ENCODE peak calls at places on chromosome 16, in eight cellular contexts. One of them, this sample, is unnamed.
A peak's percentile ranks its signal among the peaks of the same experiment; 100 is the strongest.

GRCh38 chr16:70455910-70456309 is 1.5 kb downstream of the FCSK start:
- DNase-seq in fibroblast of lung: no peak
- DNase-seq in PC-9: no peak
- DNase-seq in mucosa of descending colon: no peak
- DNase-seq in IMR-90: no peak
- DNase-seq in stomach: no peak
- DNase-seq in neural progenitor cell: no peak
- DNase-seq in ovary: no peak
- DNase-seq in this sample: no peak

GRCh38 chr16:55515110-55515509 is 6.2 kb downstream of the LPCAT2 start:
- DNase-seq in fibroblast of lung: no peak
- DNase-seq in PC-9: no peak
- DNase-seq in mucosa of descending colon: no peak
- DNase-seq in IMR-90: peak; percentile 54
- DNase-seq in stomach: no peak
- DNase-seq in neural progenitor cell: no peak
- DNase-seq in ovary: no peak
- DNase-seq in this sample: no peak

GRCh38 chr16:1371054-1371978 is 19.6 kb downstream of the GNPTG start:
- DNase-seq in fibroblast of lung: no peak
- DNase-seq in PC-9: no peak
- DNase-seq in mucosa of descending colon: no peak
- DNase-seq in IMR-90: no peak
- DNase-seq in stomach: no peak
- DNase-seq in neural progenitor cell: no peak
- DNase-seq in ovary: no peak
- DNase-seq in this sample: peak; percentile 54

GRCh38 chr16:84617631-84618427 is at the start of gene COTL1:
- DNase-seq in fibroblast of lung: peak; percentile 99
- DNase-seq in PC-9: peak; percentile 88
- DNase-seq in mucosa of descending colon: peak; percentile 97
- DNase-seq in IMR-90: peak; percentile 99
- DNase-seq in stomach: peak; percentile 98
- DNase-seq in neural progenitor cell: peak; percentile 98
- DNase-seq in ovary: peak; percentile 99
- DNase-seq in this sample: peak; percentile 97

GRCh38 chr16:57203451-57203850 is 17.3 kb downstream of the RSPRY1 start:
- DNase-seq in fibroblast of lung: no peak
- DNase-seq in PC-9: no peak
- DNase-seq in mucosa of descending colon: no peak
- DNase-seq in IMR-90: no peak
- DNase-seq in stomach: no peak
- DNase-seq in neural progenitor cell: no peak
- DNase-seq in ovary: no peak
- DNase-seq in this sample: no peak

GRCh38 chr16:80258407-80258806 is 282.4 kb upstream of the DYNLRB2 start:
- DNase-seq in fibroblast of lung: no peak
- DNase-seq in PC-9: no peak
- DNase-seq in mucosa of descending colon: no peak
- DNase-seq in IMR-90: no peak
- DNase-seq in stomach: no peak
- DNase-seq in neural progenitor cell: no peak
- DNase-seq in ovary: no peak
- DNase-seq in this sample: no peak

GRCh38 chr16:14329727-14330363 is 258.7 kb downstream of the MRTFB start:
- DNase-seq in fibroblast of lung: no peak
- DNase-seq in PC-9: no peak
- DNase-seq in mucosa of descending colon: no peak
- DNase-seq in IMR-90: no peak
- DNase-seq in stomach: no peak
- DNase-seq in neural progenitor cell: no peak
- DNase-seq in ovary: no peak
- DNase-seq in this sample: no peak

GRCh38 chr16:62036101-62036806 is at the start of gene CDH8:
- DNase-seq in fibroblast of lung: no peak
- DNase-seq in PC-9: no peak
- DNase-seq in mucosa of descending colon: no peak
- DNase-seq in IMR-90: no peak
- DNase-seq in stomach: no peak
- DNase-seq in neural progenitor cell: peak; percentile 89
- DNase-seq in ovary: no peak
- DNase-seq in this sample: peak; percentile 18

GRCh38 chr16:22008215-22009142 is 568 bp downstream of the MOSMO start:
- DNase-seq in fibroblast of lung: no peak
- DNase-seq in PC-9: no peak
- DNase-seq in mucosa of descending colon: peak; percentile 24
- DNase-seq in IMR-90: no peak
- DNase-seq in stomach: no peak
- DNase-seq in neural progenitor cell: peak; percentile 58
- DNase-seq in ovary: peak; percentile 49
- DNase-seq in this sample: no peak

GRCh38 chr16:278863-279366 is 1.5 kb upstream of the ARHGDIG start:
- DNase-seq in fibroblast of lung: peak; percentile 6
- DNase-seq in PC-9: peak; percentile 58
- DNase-seq in mucosa of descending colon: no peak
- DNase-seq in IMR-90: peak; percentile 17
- DNase-seq in stomach: peak; percentile 87
- DNase-seq in neural progenitor cell: peak; percentile 49
- DNase-seq in ovary: no peak
- DNase-seq in this sample: no peak

GRCh38 chr16:53600076-53600475 is 97.1 kb upstream of the AKTIP start:
- DNase-seq in fibroblast of lung: no peak
- DNase-seq in PC-9: no peak
- DNase-seq in mucosa of descending colon: no peak
- DNase-seq in IMR-90: peak; percentile 20
- DNase-seq in stomach: no peak
- DNase-seq in neural progenitor cell: no peak
- DNase-seq in ovary: no peak
- DNase-seq in this sample: no peak

GRCh38 chr16:77206533-77206932 is 7.3 kb downstream of the SYCE1L start:
- DNase-seq in fibroblast of lung: no peak
- DNase-seq in PC-9: no peak
- DNase-seq in mucosa of descending colon: no peak
- DNase-seq in IMR-90: no peak
- DNase-seq in stomach: no peak
- DNase-seq in neural progenitor cell: no peak
- DNase-seq in ovary: no peak
- DNase-seq in this sample: no peak

GRCh38 chr16:14307059-14307531 is 236.0 kb downstream of the MRTFB start:
- DNase-seq in fibroblast of lung: no peak
- DNase-seq in PC-9: no peak
- DNase-seq in mucosa of descending colon: no peak
- DNase-seq in IMR-90: no peak
- DNase-seq in stomach: no peak
- DNase-seq in neural progenitor cell: peak; percentile 32
- DNase-seq in ovary: no peak
- DNase-seq in this sample: no peak

GRCh38 chr16:15466886-15467781 is 32.7 kb downstream of the BMERB1 start:
- DNase-seq in fibroblast of lung: peak; percentile 42
- DNase-seq in PC-9: peak; percentile 50
- DNase-seq in mucosa of descending colon: no peak
- DNase-seq in IMR-90: no peak
- DNase-seq in stomach: no peak
- DNase-seq in neural progenitor cell: no peak
- DNase-seq in ovary: no peak
- DNase-seq in this sample: no peak

GRCh38 chr16:22614271-22614947 is 103.7 kb downstream of the NPIPB5 start:
- DNase-seq in fibroblast of lung: no peak
- DNase-seq in PC-9: peak; percentile 69
- DNase-seq in mucosa of descending colon: peak; percentile 82
- DNase-seq in IMR-90: no peak
- DNase-seq in stomach: no peak
- DNase-seq in neural progenitor cell: no peak
- DNase-seq in ovary: no peak
- DNase-seq in this sample: no peak

GRCh38 chr16:67730326-67730725 is 11.2 kb upstream of the GFOD2 start:
- DNase-seq in fibroblast of lung: no peak
- DNase-seq in PC-9: no peak
- DNase-seq in mucosa of descending colon: no peak
- DNase-seq in IMR-90: no peak
- DNase-seq in stomach: no peak
- DNase-seq in neural progenitor cell: no peak
- DNase-seq in ovary: no peak
- DNase-seq in this sample: no peak

GRCh38 chr16:68416057-68417046 is 32.0 kb downstream of the SMPD3 start:
- DNase-seq in fibroblast of lung: no peak
- DNase-seq in PC-9: peak; percentile 85
- DNase-seq in mucosa of descending colon: peak; percentile 84
- DNase-seq in IMR-90: no peak
- DNase-seq in stomach: peak; percentile 66
- DNase-seq in neural progenitor cell: no peak
- DNase-seq in ovary: no peak
- DNase-seq in this sample: no peak

GRCh38 chr16:75262104-75262799 is 10.8 kb upstream of the BCAR1 start:
- DNase-seq in fibroblast of lung: no peak
- DNase-seq in PC-9: no peak
- DNase-seq in mucosa of descending colon: peak; percentile 77
- DNase-seq in IMR-90: no peak
- DNase-seq in stomach: peak; percentile 60
- DNase-seq in neural progenitor cell: no peak
- DNase-seq in ovary: peak; percentile 74
- DNase-seq in this sample: no peak

GRCh38 chr16:75263963-75264445 is 12.6 kb upstream of the BCAR1 start:
- DNase-seq in fibroblast of lung: no peak
- DNase-seq in PC-9: peak; percentile 55
- DNase-seq in mucosa of descending colon: no peak
- DNase-seq in IMR-90: no peak
- DNase-seq in stomach: no peak
- DNase-seq in neural progenitor cell: no peak
- DNase-seq in ovary: no peak
- DNase-seq in this sample: peak; percentile 75

GRCh38 chr16:75261590-75262078 is 10.2 kb upstream of the BCAR1 start:
- DNase-seq in fibroblast of lung: no peak
- DNase-seq in PC-9: no peak
- DNase-seq in mucosa of descending colon: no peak
- DNase-seq in IMR-90: no peak
- DNase-seq in stomach: no peak
- DNase-seq in neural progenitor cell: no peak
- DNase-seq in ovary: no peak
- DNase-seq in this sample: no peak

GRCh38 chr16:75263291-75263962 is 12.0 kb upstream of the BCAR1 start:
- DNase-seq in fibroblast of lung: no peak
- DNase-seq in PC-9: no peak
- DNase-seq in mucosa of descending colon: no peak
- DNase-seq in IMR-90: no peak
- DNase-seq in stomach: no peak
- DNase-seq in neural progenitor cell: no peak
- DNase-seq in ovary: no peak
- DNase-seq in this sample: no peak

DNA sequence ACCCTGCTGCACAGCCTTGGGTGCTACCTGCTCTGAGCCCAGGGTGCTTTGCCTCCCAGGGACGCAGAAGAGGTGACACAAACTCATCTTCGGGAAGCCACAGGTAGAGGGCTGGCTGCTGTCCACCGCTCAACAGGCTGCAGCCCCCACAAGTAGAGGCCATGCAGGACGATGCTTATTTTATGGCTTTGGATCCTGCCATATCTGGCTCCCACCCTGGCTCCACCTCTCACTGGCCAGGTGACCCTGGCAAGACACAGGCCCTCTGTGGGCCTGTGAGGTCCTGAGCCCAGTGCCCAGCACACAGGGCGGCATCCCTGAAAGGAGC is 11.3 kb upstream of the BCAR1 start:
- DNase-seq in fibroblast of lung: no peak
- DNase-seq in PC-9: no peak
- DNase-seq in mucosa of descending colon: no peak
- DNase-seq in IMR-90: no peak
- DNase-seq in stomach: no peak
- DNase-seq in neural progenitor cell: no peak
- DNase-seq in ovary: no peak
- DNase-seq in this sample: no peak
- H3K4me1 ChIP-seq in fibroblast of lung: peaks cover 46% of the 10 kb centered on the region
- H3K4me1 ChIP-seq in PC-9: peaks cover 36% of the 10 kb centered on the region
- H3K4me1 ChIP-seq in mucosa of descending colon: peaks cover 50% of the 10 kb centered on the region
- H3K4me1 ChIP-seq in IMR-90: peaks cover 55% of the 10 kb centered on the region
- H3K4me1 ChIP-seq in stomach: peaks cover 78% of the 10 kb centered on the region
- H3K4me1 ChIP-seq in neural progenitor cell: peaks cover 17% of the 10 kb centered on the region
- H3K4me1 ChIP-seq in ovary: peaks cover 38% of the 10 kb centered on the region
- H3K4me1 ChIP-seq in this sample: peaks cover 51% of the 10 kb centered on the region

DNA sequence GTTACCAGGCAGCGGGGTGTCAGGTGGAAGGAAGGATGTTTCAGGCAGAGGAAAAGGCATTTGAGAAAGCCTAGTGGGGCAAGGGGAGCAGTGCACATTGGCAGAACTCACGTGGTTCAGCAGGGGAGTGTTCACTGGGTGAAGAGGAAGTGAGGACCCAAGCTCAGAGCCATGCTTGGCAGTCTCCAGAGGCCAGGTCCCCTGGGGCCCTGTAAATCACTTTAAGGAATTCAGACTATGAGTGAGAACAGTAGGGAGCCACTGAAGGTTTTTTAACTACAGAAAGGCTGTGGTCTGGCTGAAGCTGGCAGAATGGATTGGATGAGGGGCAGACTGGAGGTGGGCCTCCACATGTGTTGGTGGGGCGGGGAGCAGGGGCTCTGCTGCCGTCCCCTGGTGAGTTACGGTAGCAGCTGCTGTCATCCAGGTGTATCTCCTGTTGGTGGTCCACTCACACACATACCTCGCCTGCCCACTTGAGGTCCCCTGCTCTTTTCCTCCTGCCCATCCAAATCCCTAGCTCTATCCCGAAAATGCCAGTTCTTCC is 5.1 kb downstream of the CLEC16A start:
- DNase-seq in fibroblast of lung: no peak
- DNase-seq in PC-9: peak; percentile 79
- DNase-seq in mucosa of descending colon: no peak
- DNase-seq in IMR-90: no peak
- DNase-seq in stomach: no peak
- DNase-seq in neural progenitor cell: peak; percentile 43
- DNase-seq in ovary: no peak
- DNase-seq in this sample: no peak
- TF ChIP-seq CTCF in fibroblast of lung: no peak
- TF ChIP-seq CTCF in PC-9: no peak
- TF ChIP-seq CTCF in mucosa of descending colon: no peak
- TF ChIP-seq CTCF in IMR-90: no peak
- TF ChIP-seq CTCF in stomach: no peak
- TF ChIP-seq CTCF in neural progenitor cell: peak; percentile 4
- TF ChIP-seq CTCF in ovary: no peak
- TF ChIP-seq CTCF in this sample: no peak

GRCh38 chr16:88468289-88469129 is 15.4 kb downstream of the ZFPM1 start:
- DNase-seq in fibroblast of lung: peak; percentile 22
- DNase-seq in PC-9: peak; percentile 64
- DNase-seq in mucosa of descending colon: no peak
- DNase-seq in IMR-90: peak; percentile 19
- DNase-seq in stomach: peak; percentile 63
- DNase-seq in neural progenitor cell: peak; percentile 88
- DNase-seq in ovary: no peak
- DNase-seq in this sample: peak; percentile 62
- H3K4me1 ChIP-seq in fibroblast of lung: no peaks in the 10 kb centered on the region
- H3K4me1 ChIP-seq in PC-9: no peaks in the 10 kb centered on the region
- H3K4me1 ChIP-seq in mucosa of descending colon: peaks cover 6% of the 10 kb centered on the region
- H3K4me1 ChIP-seq in IMR-90: peaks cover 1% of the 10 kb centered on the region
- H3K4me1 ChIP-seq in stomach: peaks cover 93% of the 10 kb centered on the region
- H3K4me1 ChIP-seq in neural progenitor cell: peaks cover 8% of the 10 kb centered on the region
- H3K4me1 ChIP-seq in ovary: no peaks in the 10 kb centered on the region
- H3K4me1 ChIP-seq in this sample: peaks cover 28% of the 10 kb centered on the region

DNA sequence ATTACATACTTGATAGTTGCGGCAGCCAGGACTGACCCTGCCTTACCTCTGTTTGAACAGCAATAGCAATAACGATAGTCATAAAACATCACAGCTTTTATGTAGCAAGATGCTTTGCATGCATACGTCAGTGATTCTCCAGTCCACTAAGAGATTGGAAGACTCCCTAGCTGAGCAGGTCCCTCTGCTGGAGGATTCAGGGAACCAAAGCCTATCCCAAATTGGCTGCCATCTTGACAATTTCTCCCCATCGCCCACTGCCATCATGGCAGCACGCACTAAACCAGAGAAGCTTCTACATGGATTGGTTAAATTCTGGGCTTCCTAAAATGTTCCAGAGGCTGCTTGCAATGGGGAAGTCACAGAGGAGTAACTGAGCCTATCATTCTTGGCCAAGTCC is 360.6 kb upstream of the XYLT1 start:
- DNase-seq in fibroblast of lung: no peak
- DNase-seq in PC-9: no peak
- DNase-seq in mucosa of descending colon: no peak
- DNase-seq in IMR-90: no peak
- DNase-seq in stomach: no peak
- DNase-seq in neural progenitor cell: peak; percentile 26
- DNase-seq in ovary: no peak
- DNase-seq in this sample: no peak
- TF ChIP-seq CTCF in fibroblast of lung: peak; percentile 7
- TF ChIP-seq CTCF in PC-9: no peak
- TF ChIP-seq CTCF in mucosa of descending colon: no peak
- TF ChIP-seq CTCF in IMR-90: no peak
- TF ChIP-seq CTCF in stomach: no peak
- TF ChIP-seq CTCF in neural progenitor cell: peak; percentile 46
- TF ChIP-seq CTCF in ovary: no peak
- TF ChIP-seq CTCF in this sample: no peak

This sample was measured in testis.